ENCODE peak calls at places on chromosomes 2 and 18, in eight cellular contexts. Y, N, I, G, J, Q, X and R are unnamed samples.
A peak's percentile ranks its signal among the peaks of the same experiment; 100 is the strongest.

GRCh38 chr2:215368493-215368809 is 56.6 kb downstream of the ATIC start:
- DNase-seq in Y (no peak), N (no peak), I (no peak), G (no peak), J (no peak), Q (peak; percentile 3), X (no peak), R (no peak)

GRCh38 chr2:146852661-146853060 is 992.2 kb upstream of the ACVR2A start:
- DNase-seq in Y (no peak), N (no peak), I (no peak), G (no peak), J (no peak), Q (no peak), X (no peak), R (no peak)

GRCh38 chr18:76992226-76993084 is 140.1 kb downstream of the MBP start:
- DNase-seq in Y (no peak), N (no peak), I (no peak), G (no peak), J (no peak), Q (no peak), X (no peak), R (no peak)

GRCh38 chr2:127081826-127082633 is 24.9 kb downstream of the BIN1 start:
- DNase-seq in Y (no peak), N (no peak), I (no peak), G (no peak), J (no peak), Q (peak; percentile 61), X (no peak), R (no peak)

GRCh38 chr2:96095116-96095636 is 21.2 kb downstream of the ADRA2B start:
- DNase-seq in Y (no peak), N (no peak), I (no peak), G (no peak), J (no peak), Q (no peak), X (no peak), R (no peak)

GRCh38 chr18:77067315-77068061 is 65.1 kb downstream of the MBP start:
- DNase-seq in Y (peak; percentile 72), N (peak; percentile 81), I (no peak), G (no peak), J (no peak), Q (peak; percentile 95), X (no peak), R (peak; percentile 88)

GRCh38 chr2:203904022-203904421 is 32.5 kb upstream of the ICOS start:
- DNase-seq in Y (no peak), N (no peak), I (no peak), G (no peak), J (no peak), Q (no peak), X (no peak), R (no peak)

GRCh38 chr2:71474744-71475421 is 21.5 kb downstream of the DYSF start:
- DNase-seq in Y (no peak), N (no peak), I (no peak), G (no peak), J (no peak), Q (no peak), X (no peak), R (no peak)

GRCh38 chr2:42959148-42959992 is 167.0 kb upstream of the HAAO start:
- DNase-seq in Y (no peak), N (peak; percentile 83), I (no peak), G (no peak), J (no peak), Q (peak; percentile 98), X (no peak), R (peak; percentile 76)

GRCh38 chr2:184047536-184047935 is 550.8 kb upstream of the ZNF804A start:
- DNase-seq in Y (no peak), N (no peak), I (no peak), G (no peak), J (no peak), Q (peak; percentile 5), X (no peak), R (no peak)

GRCh38 chr2:156437272-156437671 is 1.1 kb downstream of the GPD2 start:
- DNase-seq in Y (no peak), N (peak; percentile 78), I (no peak), G (no peak), J (no peak), Q (peak; percentile 56), X (no peak), R (peak; percentile 55)

GRCh38 chr2:109382946-109383345 is 230.8 kb downstream of the SEPTIN10 start:
- DNase-seq in Y (peak; percentile 22), N (peak; percentile 80), I (peak; percentile 51), G (no peak), J (peak; percentile 51), Q (peak; percentile 85), X (peak; percentile 70), R (peak; percentile 73)

GRCh38 chr2:84741182-84741822 is 139.6 kb downstream of the TRABD2A start:
- DNase-seq in Y (peak; percentile 86), N (no peak), I (no peak), G (peak; percentile 23), J (no peak), Q (peak; percentile 26), X (no peak), R (peak; percentile 36)

GRCh38 chr2:218381916-218382366 is at the start of gene SLC11A1:
- DNase-seq in Y (no peak), N (peak; percentile 76), I (no peak), G (no peak), J (no peak), Q (no peak), X (no peak), R (no peak)

GRCh38 chr2:43634604-43635306 is 2.3 kb upstream of the PLEKHH2 start:
- DNase-seq in Y (no peak), N (no peak), I (peak; percentile 7), G (no peak), J (no peak), Q (peak; percentile 83), X (peak; percentile 62), R (peak; percentile 45)

GRCh38 chr2:47288864-47289263 is 114.1 kb upstream of the MSH2 start:
- DNase-seq in Y (no peak), N (no peak), I (no peak), G (no peak), J (no peak), Q (peak; percentile 63), X (no peak), R (peak; percentile 85)

GRCh38 chr2:233789554-233789953 is 11.4 kb downstream of the MROH2A start:
- DNase-seq in Y (no peak), N (no peak), I (no peak), G (no peak), J (no peak), Q (no peak), X (no peak), R (no peak)

GRCh38 chr2:238302751-238303150 is 14.3 kb upstream of the PER2 start:
- DNase-seq in Y (no peak), N (no peak), I (no peak), G (no peak), J (no peak), Q (no peak), X (no peak), R (no peak)

GRCh38 chr2:110677080-110677479 is 783 bp downstream of the BUB1 start:
- DNase-seq in Y (no peak), N (no peak), I (no peak), G (no peak), J (no peak), Q (no peak), X (no peak), R (peak; percentile 6)

GRCh38 chr18:46333371-46334199 is 229.4 kb downstream of the HAUS1 start:
- DNase-seq in Y (peak; percentile 37), N (no peak), I (peak; percentile 45), G (no peak), J (no peak), Q (peak; percentile 15), X (peak; percentile 26), R (no peak)

GRCh38 chr2:210128961-210129360 is 42.2 kb downstream of the KANSL1L start:
- DNase-seq in Y (no peak), N (no peak), I (peak; percentile 34), G (no peak), J (no peak), Q (peak; percentile 25), X (peak; percentile 4), R (no peak)

GRCh38 chr2:38264649-38265322 is 112.3 kb downstream of the ATL2 start:
- DNase-seq in Y (peak; percentile 38), N (no peak), I (no peak), G (no peak), J (no peak), Q (peak; percentile 19), X (no peak), R (no peak)

GRCh38 chr2:234435836-234436481 is 60.9 kb downstream of the ARL4C start:
- DNase-seq in Y (peak; percentile 39), N (no peak), I (no peak), G (no peak), J (no peak), Q (no peak), X (no peak), R (no peak)